ENCODE peak calls at places on chromosome 20, in five cellular contexts. G is AG08395; I is Daoy; M is T-helper 2 cell treated with Interferon-gamma antibody and Interleukin-4, amounts not matched to agents 5 μg/mL and 100 μg/mL, for 36 hours; K is GM12865. D is an unnamed sample.

GRCh38 chr20:21323640-21324039 is 20.5 kb downstream of the XRN2 start:
- DNase-seq in K (no peak), M (no peak), I (peak), G (peak), D (peak)

GRCh38 chr20:33518071-33518470 is 28.2 kb downstream of the CBFA2T2 start:
- DNase-seq in M (no peak), G (peak), K (no peak), I (peak), D (peak)

GRCh38 chr20:37823276-37823980 is 79.5 kb upstream of the VSTM2L start:
- DNase-seq in K (peak), M (no peak), I (peak), G (no peak), D (no peak)

GRCh38 chr20:5000263-5001173 is 792 bp downstream of the SLC23A2 start:
- DNase-seq in M (peak), K (no peak), G (peak), I (no peak), D (no peak)

GRCh38 chr20:11027224-11027623 is 353.4 kb upstream of the JAG1 start:
- DNase-seq in I (no peak), M (no peak), G (no peak), K (no peak), D (no peak)

GRCh38 chr20:31484001-31484400 is 8.9 kb downstream of the REM1 start:
- DNase-seq in I (no peak), K (peak), G (no peak), M (no peak), D (no peak)

GRCh38 chr20:44073675-44074071 is 113.3 kb downstream of the JPH2 start:
- DNase-seq in M (no peak), I (no peak), K (no peak), G (no peak), D (no peak)

GRCh38 chr20:48333707-48334106 is 494.1 kb downstream of the PREX1 start:
- DNase-seq in I (no peak), K (no peak), G (no peak), M (no peak), D (no peak)

GRCh38 chr20:48921883-48922867 is 664 bp downstream of the ARFGEF2 start:
- DNase-seq in G (peak), K (no peak), I (no peak), M (no peak), D (peak)

GRCh38 chr20:47348539-47349142 is 7.9 kb downstream of the ZMYND8 start:
- DNase-seq in M (no peak), I (no peak), K (no peak), G (no peak), D (peak)

GRCh38 chr20:13302647-13303425 is 81.8 kb downstream of the ISM1 start:
- DNase-seq in M (peak), K (peak), I (peak), G (peak), D (peak)

GRCh38 chr20:57783196-57783595 is 73.4 kb upstream of the PMEPA1 start:
- DNase-seq in G (no peak), M (no peak), K (no peak), I (no peak), D (no peak)

GRCh38 chr20:11703119-11703518 is 214.6 kb upstream of the BTBD3 start:
- DNase-seq in M (no peak), I (no peak), G (no peak), K (no peak), D (no peak)

GRCh38 chr20:42378826-42379225 is 760.6 kb upstream of the CHD6 start:
- DNase-seq in K (no peak), I (no peak), G (no peak), M (no peak), D (no peak)

GRCh38 chr20:50187403-50188051 is 3.1 kb upstream of the CEBPB start:
- DNase-seq in G (no peak), K (no peak), M (no peak), I (peak), D (peak)

GRCh38 chr20:59831024-59831900 is 102.2 kb downstream of the SYCP2 start:
- DNase-seq in M (no peak), K (peak), G (no peak), I (no peak), D (no peak)

GRCh38 chr20:40718214-40718949 is 29.3 kb upstream of the MAFB start:
- DNase-seq in G (no peak), M (no peak), K (no peak), I (no peak), D (no peak)

GRCh38 chr20:45781391-45781931 is 10.2 kb downstream of the WFDC3 start:
- DNase-seq in K (no peak), I (peak), G (peak), M (no peak), D (peak)

GRCh38 chr20:32282461-32282860 is 5.0 kb downstream of the KIF3B start:
- DNase-seq in M (no peak), G (no peak), K (no peak), I (no peak), D (no peak)

GRCh38 chr20:10511507-10512231 is 76.6 kb downstream of the SLX4IP start:
- DNase-seq in G (peak), M (peak), I (peak), K (peak), D (peak)

GRCh38 chr20:32678948-32679347 is 5.2 kb upstream of the C20orf203 start:
- DNase-seq in I (peak), G (peak), K (no peak), M (no peak), D (no peak)

GRCh38 chr20:49508435-49509199 is 26.1 kb upstream of the KCNB1 start:
- DNase-seq in K (peak), I (peak), G (peak), M (no peak), D (peak)

GRCh38 chr20:1622450-1622849 is 2.6 kb upstream of the SIRPB1 start:
- DNase-seq in M (no peak), I (no peak), K (peak), G (no peak), D (no peak)

GRCh38 chr20:48066256-48066655 is 281.0 kb upstream of the SULF2 start:
- DNase-seq in G (peak), M (no peak), K (no peak), I (peak), D (peak)

GRCh38 chr20:43776691-43777090 is 49.9 kb upstream of the GTSF1L start:
- DNase-seq in K (no peak), M (no peak), G (no peak), I (no peak), D (no peak)

GRCh38 chr20:4896971-4897497 is 104.3 kb downstream of the SLC23A2 start:
- DNase-seq in K (peak), G (no peak), I (no peak), M (no peak), D (no peak)

GRCh38 chr20:15768370-15768741 is 804.9 kb downstream of the KIF16B start:
- DNase-seq in M (no peak), I (no peak), G (no peak), K (no peak), D (no peak)

GRCh38 chr20:50844430-50845100 is 49.7 kb downstream of the BCAS4 start:
- DNase-seq in K (peak), G (peak), M (peak), I (peak), D (peak)

GRCh38 chr20:2815242-2815900 is 584 bp downstream of the C20orf141 start:
- DNase-seq in G (no peak), K (no peak), I (no peak), M (no peak), D (no peak)